ENCODE peak calls at places on chromosomes 4 and X, in four cellular contexts. One of them, this sample, is unnamed. For H3K9me3 and H3K27me3, the result is how much of the 10 kb centered on the place peaks cover.

GRCh38 chrX:139211568-139212182 is 318.9 kb upstream of the F9 start:
- DNase-seq in testis: no peak
- DNase-seq in adrenal gland: no peak
- DNase-seq in fibroblast of lung: no peak
- DNase-seq in this sample: no peak

GRCh38 chr4:153622778-153623240 is 61.3 kb upstream of the TLR2 start:
- DNase-seq in testis: no peak
- DNase-seq in fibroblast of lung: no peak
- DNase-seq in adrenal gland: no peak
- DNase-seq in this sample: no peak

GRCh38 chrX:37349131-37350033 is at the start of gene PRRG1:
- DNase-seq in adrenal gland: peak
- DNase-seq in testis: peak
- DNase-seq in fibroblast of lung: peak
- DNase-seq in this sample: peak

GRCh38 chr4:6762244-6762615 is 20.3 kb upstream of the KIAA0232 start:
- DNase-seq in fibroblast of lung: peak
- DNase-seq in adrenal gland: no peak
- DNase-seq in testis: no peak
- DNase-seq in this sample: no peak

GRCh38 chrX:47241201-47242011 is 8.6 kb downstream of the USP11 start:
- DNase-seq in fibroblast of lung: no peak
- DNase-seq in adrenal gland: no peak
- DNase-seq in testis: no peak
- DNase-seq in this sample: no peak

GRCh38 chr4:34323549-34324325 is 1920.6 kb downstream of the ARAP2 start:
- DNase-seq in adrenal gland: no peak
- DNase-seq in testis: no peak
- DNase-seq in fibroblast of lung: no peak
- DNase-seq in this sample: no peak

GRCh38 chr4:106256190-106256589 is 59.8 kb downstream of the TBCK start:
- DNase-seq in adrenal gland: no peak
- DNase-seq in testis: no peak
- DNase-seq in fibroblast of lung: no peak
- DNase-seq in this sample: no peak

GRCh38 chr4:149113804-149114430 is 671.7 kb upstream of the NR3C2 start:
- DNase-seq in adrenal gland: no peak
- DNase-seq in testis: no peak
- DNase-seq in fibroblast of lung: peak
- DNase-seq in this sample: no peak

GRCh38 chr4:118344801-118345200 is 8.0 kb downstream of the PRSS12 start:
- DNase-seq in fibroblast of lung: no peak
- DNase-seq in testis: no peak
- DNase-seq in adrenal gland: no peak
- DNase-seq in this sample: no peak

GRCh38 chr4:53943345-53944085 is 120.9 kb downstream of the CHIC2 start:
- DNase-seq in fibroblast of lung: peak
- DNase-seq in adrenal gland: no peak
- DNase-seq in testis: no peak
- DNase-seq in this sample: no peak

GRCh38 chr4:41670530-41670929 is 78.0 kb downstream of the PHOX2B start:
- DNase-seq in adrenal gland: no peak
- DNase-seq in fibroblast of lung: no peak
- DNase-seq in testis: no peak
- DNase-seq in this sample: no peak

GRCh38 chr4:52996261-52997131 is 134.4 kb downstream of the RASL11B start:
- DNase-seq in fibroblast of lung: peak
- DNase-seq in testis: peak
- DNase-seq in adrenal gland: no peak
- DNase-seq in this sample: no peak

GRCh38 chr4:140971077-140971792 is 162.0 kb downstream of the RNF150 start:
- DNase-seq in adrenal gland: no peak
- DNase-seq in fibroblast of lung: no peak
- DNase-seq in testis: no peak
- DNase-seq in this sample: no peak

GRCh38 chrX:119459181-119459580 is 9.1 kb upstream of the SLC25A5 start:
- DNase-seq in fibroblast of lung: no peak
- DNase-seq in testis: no peak
- DNase-seq in adrenal gland: no peak
- DNase-seq in this sample: no peak

GRCh38 chrX:72021975-72022374 is 109.7 kb downstream of the RTL5 start:
- DNase-seq in adrenal gland: peak
- DNase-seq in fibroblast of lung: no peak
- DNase-seq in testis: no peak
- DNase-seq in this sample: no peak

GRCh38 chr4:11914406-11914805 is 485.7 kb upstream of the HS3ST1 start:
- DNase-seq in fibroblast of lung: peak
- DNase-seq in testis: no peak
- DNase-seq in adrenal gland: no peak
- DNase-seq in this sample: no peak

GRCh38 chr4:5974321-5974720 is 43.9 kb downstream of the C4orf50 start:
- DNase-seq in adrenal gland: no peak
- DNase-seq in fibroblast of lung: no peak
- DNase-seq in testis: no peak
- DNase-seq in this sample: peak

GRCh38 chrX:129193357-129193756 is 329.9 kb downstream of the SMARCA1 start:
- DNase-seq in fibroblast of lung: no peak
- DNase-seq in testis: no peak
- DNase-seq in adrenal gland: no peak
- DNase-seq in this sample: no peak

GRCh38 chrX:56281789-56282188 is 49.6 kb downstream of the KLF8 start:
- DNase-seq in adrenal gland: no peak
- DNase-seq in fibroblast of lung: no peak
- DNase-seq in testis: no peak
- DNase-seq in this sample: no peak

GRCh38 chr4:77817304-77818076 is 1.7 kb downstream of the CNOT6L start:
- DNase-seq in fibroblast of lung: peak
- DNase-seq in adrenal gland: no peak
- DNase-seq in testis: no peak
- DNase-seq in this sample: no peak

GRCh38 chr4:172104534-172104933 is 291.3 kb downstream of the GALNTL6 start:
- DNase-seq in testis: no peak
- DNase-seq in fibroblast of lung: peak
- DNase-seq in adrenal gland: no peak
- DNase-seq in this sample: no peak

GRCh38 chr4:16225139-16225538 is 1.1 kb downstream of the TAPT1 start:
- DNase-seq in adrenal gland: no peak
- DNase-seq in fibroblast of lung: peak
- DNase-seq in testis: no peak
- DNase-seq in this sample: no peak

GRCh38 chr4:2077537-2078460 is 18.7 kb downstream of the NAT8L start:
- DNase-seq in adrenal gland: no peak
- DNase-seq in fibroblast of lung: no peak
- DNase-seq in testis: no peak
- DNase-seq in this sample: peak

GRCh38 chr4:40262861-40263260 is 66.0 kb downstream of the RHOH start:
- DNase-seq in fibroblast of lung: no peak
- DNase-seq in testis: no peak
- DNase-seq in adrenal gland: no peak
- DNase-seq in this sample: no peak

GRCh38 chrX:150478496-150479492 is 89.6 kb upstream of the MTM1 start:
- DNase-seq in fibroblast of lung: no peak
- DNase-seq in testis: no peak
- DNase-seq in adrenal gland: no peak
- DNase-seq in this sample: no peak

GRCh38 chrX:101208152-101208905 is 11.3 kb upstream of the DRP2 start:
- DNase-seq in fibroblast of lung: peak
- DNase-seq in testis: no peak
- DNase-seq in adrenal gland: no peak
- DNase-seq in this sample: no peak

GRCh38 chr4:83128235-83128929 is 13.9 kb upstream of the PLAC8 start:
- DNase-seq in fibroblast of lung: peak
- DNase-seq in adrenal gland: no peak
- DNase-seq in testis: no peak
- DNase-seq in this sample: no peak

GRCh38 chrX:10622197-10622596 is 1.8 kb upstream of the MID1 start:
- DNase-seq in adrenal gland: no peak
- DNase-seq in fibroblast of lung: no peak
- DNase-seq in testis: no peak
- DNase-seq in this sample: no peak

GRCh38 chrX:95956780-95957179 is 727.9 kb upstream of the DIAPH2 start:
- DNase-seq in testis: no peak
- DNase-seq in fibroblast of lung: no peak
- DNase-seq in adrenal gland: no peak
- DNase-seq in this sample: no peak

GRCh38 chr4:155433636-155434360 is 57.0 kb upstream of the MAP9 start:
- DNase-seq in adrenal gland: no peak
- DNase-seq in fibroblast of lung: peak
- DNase-seq in testis: no peak
- DNase-seq in this sample: no peak

GRCh38 chr4:82201303-82201702 is 172.5 kb downstream of the HNRNPD start:
- DNase-seq in fibroblast of lung: peak
- DNase-seq in adrenal gland: no peak
- DNase-seq in testis: no peak
- DNase-seq in this sample: peak

GRCh38 chr4:26343041-26343403 is 22.2 kb downstream of the RBPJ start:
- DNase-seq in testis: no peak
- DNase-seq in fibroblast of lung: peak
- DNase-seq in adrenal gland: no peak
- DNase-seq in this sample: no peak

GRCh38 chr4:85430697-85431096 is 44.3 kb upstream of the ARHGAP24 start:
- DNase-seq in fibroblast of lung: no peak
- DNase-seq in adrenal gland: no peak
- DNase-seq in testis: no peak
- DNase-seq in this sample: no peak

GRCh38 chrX:146396409-146396808 is 413.2 kb upstream of the CXorf51B start:
- DNase-seq in fibroblast of lung: no peak
- DNase-seq in testis: no peak
- DNase-seq in adrenal gland: no peak
- DNase-seq in this sample: no peak
- H3K9me3 ChIP-seq in fibroblast of lung: under half
- H3K9me3 ChIP-seq in testis: under half
- H3K9me3 ChIP-seq in adrenal gland: under half
- H3K9me3 ChIP-seq in this sample: under half

DNA sequence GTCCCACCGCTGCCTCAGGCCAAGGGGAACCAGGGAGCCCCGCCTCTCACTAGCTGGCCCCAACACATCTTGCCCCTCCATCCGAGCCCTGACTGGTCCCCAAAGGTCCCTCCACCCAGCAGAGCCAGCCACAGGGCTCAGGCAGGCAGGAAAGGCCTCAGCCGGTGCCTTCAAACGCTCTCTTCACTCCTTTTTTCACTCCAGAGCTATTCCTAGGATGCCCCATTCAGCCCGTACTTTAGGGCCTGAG is 1.5 kb upstream of the ARHGAP4 start:
- DNase-seq in fibroblast of lung: no peak
- DNase-seq in adrenal gland: no peak
- DNase-seq in testis: no peak
- DNase-seq in this sample: no peak
- H3K27me3 ChIP-seq in fibroblast of lung: under half
- H3K27me3 ChIP-seq in adrenal gland: under half
- H3K27me3 ChIP-seq in testis: under half
- H3K27me3 ChIP-seq in this sample: under half

GRCh38 chr4:3202836-3203820 is 45.8 kb upstream of the MSANTD1 start:
- DNase-seq in adrenal gland: no peak
- DNase-seq in testis: no peak
- DNase-seq in fibroblast of lung: no peak
- DNase-seq in this sample: no peak
- H3K9me3 ChIP-seq in adrenal gland: under half
- H3K9me3 ChIP-seq in testis: under half
- H3K9me3 ChIP-seq in fibroblast of lung: under half
- H3K9me3 ChIP-seq in this sample: under half

GRCh38 chr4:36824682-36825081 is 419.9 kb upstream of the NWD2 start:
- DNase-seq in adrenal gland: no peak
- DNase-seq in fibroblast of lung: no peak
- DNase-seq in testis: no peak
- DNase-seq in this sample: no peak

DNA sequence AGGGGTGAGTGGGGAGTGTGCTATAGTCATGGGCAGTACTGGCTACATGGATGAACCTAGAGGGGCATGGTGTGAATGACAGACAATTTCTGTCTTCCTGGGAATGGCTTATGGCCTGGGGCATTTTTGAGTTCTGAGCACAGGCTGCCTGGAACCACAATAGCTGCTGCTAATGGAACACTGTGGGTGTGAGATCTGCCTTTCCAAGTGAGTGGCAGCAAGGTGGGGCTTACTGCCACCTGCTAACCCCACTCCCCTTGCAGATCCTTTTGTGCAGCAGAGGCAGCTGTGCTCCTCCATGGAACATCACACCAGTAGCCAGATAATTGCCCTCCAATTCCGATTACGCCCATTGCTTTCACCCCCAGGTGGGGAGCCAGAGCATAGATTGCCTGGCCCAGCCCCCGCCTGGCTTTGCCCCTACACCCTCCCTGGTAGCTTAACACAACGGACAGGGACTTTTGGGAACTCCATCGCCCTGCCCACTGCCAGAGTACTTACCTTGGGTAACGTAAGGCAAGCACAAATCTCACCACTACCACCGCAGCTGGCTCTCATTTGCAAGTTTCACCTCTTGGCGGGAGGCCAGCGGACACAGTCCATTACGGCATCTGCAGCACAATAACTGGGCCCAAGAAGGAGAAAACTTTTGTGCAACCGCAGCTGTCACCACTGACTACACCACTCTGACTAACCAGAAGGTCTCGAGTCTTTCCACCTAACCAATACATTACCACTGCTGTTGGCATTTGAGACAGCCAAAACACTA is 421.2 kb upstream of the NWD2 start:
- DNase-seq in adrenal gland: no peak
- DNase-seq in testis: no peak
- DNase-seq in fibroblast of lung: peak
- DNase-seq in this sample: no peak
- H3K27me3 ChIP-seq in adrenal gland: under half
- H3K27me3 ChIP-seq in testis: under half
- H3K27me3 ChIP-seq in fibroblast of lung: under half
- H3K27me3 ChIP-seq in this sample: under half

DNA sequence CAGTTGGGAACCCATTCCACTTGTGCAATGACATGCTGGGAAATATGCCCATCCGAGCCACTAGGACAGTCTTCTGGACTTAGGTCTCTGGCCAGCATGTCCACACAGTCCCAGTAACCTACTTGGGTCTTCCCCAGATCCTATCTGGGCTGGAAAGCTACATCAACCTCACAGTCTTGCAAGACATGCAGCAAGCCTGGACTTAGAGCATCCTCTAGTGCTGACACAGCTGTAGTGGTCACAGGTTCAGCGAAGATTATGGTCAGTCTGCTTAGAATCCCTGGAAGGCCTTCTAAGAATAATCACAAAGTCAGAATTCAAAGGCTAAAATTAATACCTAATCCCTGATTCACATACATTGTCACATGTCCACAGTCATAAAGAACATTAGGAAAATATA is 842.7 kb downstream of the STPG2 start:
- DNase-seq in testis: no peak
- DNase-seq in fibroblast of lung: no peak
- DNase-seq in adrenal gland: no peak
- DNase-seq in this sample: no peak
- H3K9me3 ChIP-seq in testis: under half
- H3K9me3 ChIP-seq in fibroblast of lung: under half
- H3K9me3 ChIP-seq in adrenal gland: under half
- H3K9me3 ChIP-seq in this sample: under half

GRCh38 chrX:32289356-32289755 is 922.0 kb downstream of the DMD start:
- DNase-seq in fibroblast of lung: no peak
- DNase-seq in adrenal gland: no peak
- DNase-seq in testis: no peak
- DNase-seq in this sample: no peak

GRCh38 chrX:32293962-32294708 is 917.2 kb downstream of the DMD start:
- DNase-seq in adrenal gland: no peak
- DNase-seq in fibroblast of lung: no peak
- DNase-seq in testis: no peak
- DNase-seq in this sample: no peak
- H3K27me3 ChIP-seq in adrenal gland: under half
- H3K27me3 ChIP-seq in fibroblast of lung: under half
- H3K27me3 ChIP-seq in testis: under half
- H3K27me3 ChIP-seq in this sample: under half

GRCh38 chr4:19832388-19832787 is 419.3 kb upstream of the SLIT2 start:
- DNase-seq in fibroblast of lung: peak
- DNase-seq in adrenal gland: no peak
- DNase-seq in testis: no peak
- DNase-seq in this sample: no peak
- H3K9me3 ChIP-seq in fibroblast of lung: under half
- H3K9me3 ChIP-seq in adrenal gland: under half
- H3K9me3 ChIP-seq in testis: under half
- H3K9me3 ChIP-seq in this sample: under half